ENCODE peak calls at places on chromosomes 4 and X, in eight cellular contexts. O is GM23338, S is ovary, H is mesendoderm, V is lung, Q is psoas muscle, U is testis, W is neuronal stem cell. I is an unnamed sample. For H3K4me1, the result is how much of the 10 kb centered on the place peaks cover.

GRCh38 chr4:4491396-4491893 is 50.4 kb downstream of the STX18 start:
- DNase-seq in O (no peak), S (no peak), H (no peak), V (no peak), Q (no peak), U (no peak), W (no peak), I (no peak)

GRCh38 chr4:24642941-24643628 is 58.7 kb upstream of the DHX15 start:
- DNase-seq in O (no peak), S (no peak), H (peak), V (no peak), Q (no peak), U (no peak), W (no peak), I (no peak)

GRCh38 chr4:60344908-60345307 is 855.2 kb upstream of the ADGRL3 start:
- DNase-seq in O (no peak), S (no peak), H (no peak), V (no peak), Q (no peak), U (no peak), W (no peak), I (no peak)

GRCh38 chrX:101478366-101478765 is 6.9 kb upstream of the ARMCX4 start:
- DNase-seq in O (no peak), S (no peak), H (peak), V (no peak), Q (no peak), U (no peak), W (no peak), I (no peak)

GRCh38 chr4:139015948-139016451 is 419 bp downstream of the NOCT start:
- DNase-seq in O (peak), S (no peak), H (peak), V (peak), Q (no peak), U (peak), W (no peak), I (peak)

GRCh38 chr4:87839309-87839946 is 6.7 kb downstream of the MEPE start:
- DNase-seq in O (peak), S (no peak), H (peak), V (no peak), Q (peak), U (peak), W (peak), I (no peak)

GRCh38 chr4:101103381-101104142 is 243.8 kb downstream of the PPP3CA start:
- DNase-seq in O (peak), S (no peak), H (peak), V (no peak), Q (no peak), U (no peak), W (no peak), I (no peak)

GRCh38 chr4:8736083-8736825 is 135.4 kb downstream of the HMX1 start:
- DNase-seq in O (no peak), S (no peak), H (no peak), V (no peak), Q (no peak), U (no peak), W (no peak), I (no peak)

GRCh38 chrX:48487362-48487785 is 11.4 kb downstream of the FTSJ1 start:
- DNase-seq in O (peak), S (no peak), H (no peak), V (no peak), Q (no peak), U (no peak), W (no peak), I (no peak)

GRCh38 chr4:7540654-7541413 is 106.1 kb upstream of the PSAPL1 start:
- DNase-seq in O (no peak), S (no peak), H (no peak), V (no peak), Q (no peak), U (no peak), W (no peak), I (no peak)

GRCh38 chr4:150569384-150569987 is 12.5 kb upstream of the MAB21L2 start:
- DNase-seq in O (no peak), S (no peak), H (no peak), V (no peak), Q (no peak), U (no peak), W (no peak), I (peak)

GRCh38 chr4:173095022-173095421 is 73.6 kb upstream of the GALNT7 start:
- DNase-seq in O (no peak), S (no peak), H (no peak), V (no peak), Q (no peak), U (no peak), W (no peak), I (no peak)

GRCh38 chr4:123443401-123444297 is 47.1 kb downstream of the SPRY1 start:
- DNase-seq in O (peak), S (no peak), H (peak), V (no peak), Q (no peak), U (peak), W (no peak), I (no peak)

GRCh38 chrX:150548684-150549083 is 19.7 kb upstream of the MTM1 start:
- DNase-seq in O (no peak), S (no peak), H (no peak), V (no peak), Q (no peak), U (no peak), W (no peak), I (no peak)

GRCh38 chr4:56505269-56506109 is at the start of gene ARL9:
- DNase-seq in O (peak), S (peak), H (peak), V (peak), Q (peak), U (peak), W (peak), I (peak)

GRCh38 chrX:84415155-84415554 is 87.1 kb downstream of the HDX start:
- DNase-seq in O (no peak), S (no peak), H (no peak), V (no peak), Q (no peak), U (no peak), W (no peak), I (no peak)

DNA sequence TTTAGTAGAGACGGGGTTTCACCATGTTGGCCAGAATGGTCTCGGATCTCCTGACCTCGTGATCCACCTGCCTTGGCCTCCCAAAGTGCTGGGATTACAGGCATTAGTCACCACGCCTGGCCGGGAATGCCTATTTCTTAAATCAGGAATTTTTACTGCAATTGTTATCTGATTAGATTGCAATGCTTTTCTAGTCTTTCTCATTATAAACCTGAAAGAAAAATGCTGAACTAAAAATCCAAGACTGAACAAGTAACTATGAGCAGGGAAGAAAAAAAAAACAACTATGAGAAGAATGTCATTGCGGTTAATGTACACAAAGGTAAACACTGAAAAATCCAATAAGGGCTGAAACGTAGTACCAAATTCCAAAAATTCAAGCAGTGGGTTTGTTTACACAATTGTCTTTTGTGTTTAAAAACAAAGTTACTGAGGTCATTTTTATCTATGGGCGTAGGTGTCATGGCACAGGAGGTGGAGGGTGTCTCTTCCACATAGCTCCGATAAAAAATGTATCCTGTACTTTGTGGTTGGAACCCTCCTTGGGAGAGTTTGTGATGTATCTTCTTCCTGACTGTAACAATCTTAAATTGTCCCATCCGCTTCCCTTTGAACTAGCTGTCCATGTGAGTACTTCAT is 11.0 kb upstream of the TMEM156 start:
- DNase-seq in O (no peak), S (no peak), H (peak), V (no peak), Q (no peak), U (no peak), W (no peak), I (no peak)
- H3K4me1 ChIP-seq in O (under half), S (under half), H (under half), V (under half), Q (under half), U (under half), W (under half), I (under half)

GRCh38 chr4:80062527-80062926 is 10.5 kb downstream of the ANTXR2 start:
- DNase-seq in O (no peak), S (no peak), H (no peak), V (no peak), Q (no peak), U (no peak), W (no peak), I (no peak)
- H3K4me1 ChIP-seq in O (under half), S (under half), H (under half), V (under half), Q (under half), U (under half), W (under half), I (under half)

GRCh38 chr4:153293675-153294057 is 50.8 kb upstream of the MND1 start:
- DNase-seq in O (no peak), S (no peak), H (no peak), V (no peak), Q (no peak), U (no peak), W (no peak), I (no peak)
- H3K4me1 ChIP-seq in O (under half), S (under half), H (under half), V (under half), Q (under half), U (under half), W (under half), I (under half)

DNA sequence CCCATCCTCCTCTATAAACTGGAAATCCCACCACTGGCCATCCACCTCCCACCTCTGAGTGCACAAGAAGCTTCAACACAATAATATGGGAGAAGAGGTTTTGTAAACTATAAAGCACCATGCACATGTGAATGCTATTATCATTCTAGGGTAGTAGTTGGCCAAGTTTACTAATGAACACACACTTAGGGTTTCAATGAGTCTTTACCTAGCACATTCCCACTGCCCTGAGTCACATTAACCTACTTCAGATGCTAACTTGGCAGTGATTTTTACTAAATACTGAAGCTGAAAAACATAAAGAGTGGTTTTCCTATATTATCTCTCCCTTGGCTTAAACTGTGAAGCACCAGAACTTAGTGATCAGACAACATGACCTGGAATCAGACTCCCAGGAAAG is 93.9 kb downstream of the SH3KBP1 start:
- DNase-seq in O (no peak), S (no peak), H (no peak), V (no peak), Q (no peak), U (no peak), W (no peak), I (no peak)
- H3K4me1 ChIP-seq in O (under half), S (under half), H (under half), V (under half), Q (under half), U (under half), W (under half), I (under half)